ENCODE peak calls at places on chromosomes 4 and X, in nine cellular contexts. J, G, V, H, U, S, F, L and B are unnamed samples.

GRCh38 chr4:156638332-156638731 is 333.3 kb downstream of the PDGFC start:
- DNase-seq in J (no peak), G (no peak), V (no peak), H (no peak), U (peak; percentile 1), S (no peak), F (no peak), L (peak; percentile 78), B (no peak)

GRCh38 chrX:22395372-22395771 is 122.7 kb downstream of the CBLL2 start:
- DNase-seq in J (no peak), G (no peak), V (no peak), H (no peak), U (no peak), S (no peak), F (no peak), L (peak; percentile 51), B (no peak)

GRCh38 chrX:150037041-150037440 is 98.8 kb upstream of the EOLA2 start:
- DNase-seq in J (no peak), G (no peak), V (no peak), H (no peak), U (no peak), S (no peak), F (no peak), L (peak; percentile 47), B (no peak)

GRCh38 chr4:40363382-40363920 is 28.3 kb downstream of the CHRNA9 start:
- DNase-seq in J (peak; percentile 46), G (no peak), V (no peak), H (no peak), U (no peak), S (no peak), F (no peak), L (no peak), B (no peak)

GRCh38 chr4:78057600-78058560 is 757 bp downstream of the FRAS1 start:
- DNase-seq in J (peak; percentile 52), G (peak; percentile 49), V (peak; percentile 40), H (peak; percentile 66), U (no peak), S (no peak), F (peak; percentile 57), L (peak; percentile 50), B (peak; percentile 60)

GRCh38 chr4:176635372-176636261 is 157.1 kb downstream of the VEGFC start:
- DNase-seq in J (no peak), G (no peak), V (no peak), H (no peak), U (peak; percentile 97), S (no peak), F (no peak), L (peak; percentile 77), B (no peak)

GRCh38 chrX:23373129-23373804 is 38.6 kb downstream of the PTCHD1 start:
- DNase-seq in J (no peak), G (no peak), V (no peak), H (no peak), U (no peak), S (no peak), F (no peak), L (peak; percentile 41), B (no peak)

GRCh38 chr4:126583509-126583908 is 1049.2 kb upstream of the INTU start:
- DNase-seq in J (no peak), G (peak; percentile 47), V (no peak), H (no peak), U (peak; percentile 61), S (no peak), F (no peak), L (peak; percentile 13), B (no peak)

GRCh38 chr4:678331-678734 is 4.0 kb downstream of the MYL5 start:
- DNase-seq in J (no peak), G (peak; percentile 3), V (no peak), H (no peak), U (no peak), S (no peak), F (no peak), L (no peak), B (no peak)

GRCh38 chr4:66489783-66490452 is 819.6 kb upstream of the EPHA5 start:
- DNase-seq in J (no peak), G (no peak), V (no peak), H (no peak), U (no peak), S (no peak), F (peak; percentile 19), L (peak; percentile 89), B (no peak)

GRCh38 chr4:40305329-40306193 is 29.6 kb upstream of the CHRNA9 start:
- DNase-seq in J (no peak), G (no peak), V (no peak), H (no peak), U (no peak), S (no peak), F (no peak), L (no peak), B (no peak)

GRCh38 chr4:2042207-2042946 is 16.8 kb upstream of the NAT8L start:
- DNase-seq in J (no peak), G (peak; percentile 34), V (peak; percentile 60), H (no peak), U (no peak), S (no peak), F (no peak), L (peak; percentile 39), B (peak; percentile 16)

GRCh38 chrX:48897157-48897620 is 379 bp downstream of the TIMM17B start:
- DNase-seq in J (peak; percentile 82), G (peak; percentile 70), V (peak; percentile 57), H (peak; percentile 74), U (peak; percentile 65), S (no peak), F (peak; percentile 8), L (peak; percentile 75), B (peak; percentile 84)

GRCh38 chr4:74109894-74110605 is 11.1 kb upstream of the CXCL2 start:
- DNase-seq in J (no peak), G (no peak), V (no peak), H (no peak), U (no peak), S (no peak), F (peak; percentile 58), L (peak; percentile 87), B (no peak)

GRCh38 chrX:104659037-104659744 is 93.2 kb downstream of the IL1RAPL2 start:
- DNase-seq in J (no peak), G (no peak), V (no peak), H (no peak), U (no peak), S (no peak), F (no peak), L (no peak), B (no peak)

GRCh38 chr4:19748911-19749473 is 502.7 kb upstream of the SLIT2 start:
- DNase-seq in J (no peak), G (no peak), V (no peak), H (no peak), U (no peak), S (no peak), F (no peak), L (peak; percentile 87), B (no peak)